ENCODE peak calls at places on chromosomes 11 and 22, in six cellular contexts. W, L, Z, X, S and V are unnamed samples.

GRCh38 chr22:29267858-29268510 is at the start of the genes EWSR1 and RHBDD3:
- DNase-seq in Z (peak; percentile 95), X (peak; percentile 97), L (peak; percentile 97), S (peak; percentile 92), W (peak; percentile 74), V (no peak)

GRCh38 chr11:64226507-64227051 is 505 bp downstream of the NUDT22 start:
- DNase-seq in L (peak; percentile 55), X (no peak), W (no peak), Z (no peak), S (peak; percentile 67), V (no peak)

GRCh38 chr22:29917052-29917902 is 34.3 kb downstream of the MTMR3 start:
- DNase-seq in S (no peak), X (no peak), L (peak; percentile 9), Z (no peak), W (no peak), V (no peak)

GRCh38 chr11:118917488-118918127 is 8.1 kb downstream of the BCL9L start:
- DNase-seq in X (peak; percentile 87), S (peak; percentile 83), L (peak; percentile 83), Z (no peak), W (no peak), V (no peak)

GRCh38 chr11:40841231-40841630 is 618.2 kb downstream of the LRRC4C start:
- DNase-seq in S (no peak), X (no peak), Z (no peak), W (no peak), L (no peak), V (no peak)

GRCh38 chr22:32628626-32629587 is 154.3 kb downstream of the FBXO7 start:
- DNase-seq in X (peak; percentile 14), W (no peak), S (peak; percentile 17), Z (no peak), L (no peak), V (no peak)

GRCh38 chr22:37430941-37431340 is 3.7 kb upstream of the ELFN2 start:
- DNase-seq in W (no peak), S (no peak), Z (no peak), X (no peak), L (no peak), V (no peak)

GRCh38 chr11:114738954-114739353 is 60.6 kb downstream of the NXPE2 start:
- DNase-seq in W (no peak), X (no peak), S (peak; percentile 90), Z (no peak), L (peak; percentile 64), V (no peak)